ENCODE peak calls at places on chromosomes 11 and 22, in four cellular contexts. L is ovary, D is tibial nerve, K is body of pancreas. R is an unnamed sample.
A peak's percentile ranks its signal among the peaks of the same experiment; 100 is the strongest.

GRCh38 chr11:99693941-99694492 is 673.3 kb downstream of the CNTN5 start:
- DNase-seq in L (no peak), D (no peak), K (no peak), R (no peak)

GRCh38 chr22:47392054-47392347 is 629.6 kb downstream of the TBC1D22A start:
- DNase-seq in L (no peak), D (no peak), K (no peak), R (no peak)

GRCh38 chr22:19799322-19800190 is 39.0 kb downstream of the TBX1 start:
- DNase-seq in L (no peak), D (peak; percentile 80), K (no peak), R (peak; percentile 33)

GRCh38 chr11:133343951-133344350 is 188.3 kb downstream of the OPCML start:
- DNase-seq in L (no peak), D (no peak), K (no peak), R (no peak)

GRCh38 chr11:1733009-1733715 is 17.2 kb downstream of the IFITM10 start:
- DNase-seq in L (no peak), D (no peak), K (no peak), R (no peak)

GRCh38 chr11:62353841-62354240 is 16.6 kb downstream of the ASRGL1 start:
- DNase-seq in L (no peak), D (no peak), K (peak; percentile 25), R (no peak)

GRCh38 chr11:10385696-10386095 is 69.4 kb upstream of the AMPD3 start:
- DNase-seq in L (peak; percentile 65), D (peak; percentile 57), K (peak; percentile 34), R (no peak)

GRCh38 chr11:134445601-134446325 is 33.7 kb upstream of the B3GAT1 start:
- DNase-seq in L (no peak), D (no peak), K (no peak), R (no peak)

GRCh38 chr11:114058871-114059277 is 637 bp upstream of the ZBTB16 start:
- DNase-seq in L (no peak), D (no peak), K (peak; percentile 49), R (no peak)

GRCh38 chr22:43293661-43294392 is 49.3 kb downstream of the SCUBE1 start:
- DNase-seq in L (peak; percentile 81), D (peak; percentile 72), K (no peak), R (peak; percentile 86)

GRCh38 chr11:23711981-23712380 is 784.9 kb upstream of the LUZP2 start:
- DNase-seq in L (no peak), D (no peak), K (no peak), R (no peak)

GRCh38 chr11:126512741-126513715 is 157.5 kb downstream of the ST3GAL4 start:
- DNase-seq in L (no peak), D (no peak), K (no peak), R (no peak)

GRCh38 chr11:8870461-8871282 is 40.3 kb upstream of the AKIP1 start:
- DNase-seq in L (peak; percentile 70), D (peak; percentile 48), K (peak; percentile 63), R (no peak)

GRCh38 chr11:120632579-120632978 is 121.0 kb downstream of the GRIK4 start:
- DNase-seq in L (no peak), D (no peak), K (no peak), R (no peak)

GRCh38 chr11:30991802-30992512 is 377.6 kb downstream of the DCDC1 start:
- DNase-seq in L (no peak), D (no peak), K (no peak), R (no peak)

GRCh38 chr22:23230348-23231068 is 50.2 kb downstream of the BCR start:
- DNase-seq in L (no peak), D (no peak), K (no peak), R (no peak)

GRCh38 chr22:20652582-20652981 is 121.3 kb upstream of the SERPIND1 start:
- DNase-seq in L (no peak), D (no peak), K (no peak), R (no peak)

GRCh38 chr22:23288301-23289129 is 108.2 kb downstream of the BCR start:
- DNase-seq in L (no peak), D (no peak), K (no peak), R (no peak)

GRCh38 chr11:44469412-44469811 is 96.1 kb upstream of the CD82 start:
- DNase-seq in L (no peak), D (no peak), K (no peak), R (no peak)

GRCh38 chr11:103536335-103536722 is 427.1 kb downstream of the DYNC2H1 start:
- DNase-seq in L (no peak), D (no peak), K (no peak), R (no peak)

GRCh38 chr11:43825217-43825816 is 55.3 kb upstream of the ALKBH3 start:
- DNase-seq in L (no peak), D (peak; percentile 25), K (peak; percentile 14), R (no peak)

GRCh38 chr22:42601879-42602465 is 12.7 kb downstream of the POLDIP3 start:
- DNase-seq in L (no peak), D (no peak), K (no peak), R (no peak)

GRCh38 chr11:2321311-2321683 is 19.5 kb downstream of the TSPAN32 start:
- DNase-seq in L (no peak), D (no peak), K (no peak), R (peak; percentile 5)

GRCh38 chr22:38271927-38272372 is 860 bp downstream of the TMEM184B start:
- DNase-seq in L (peak; percentile 53), D (no peak), K (peak; percentile 77), R (peak; percentile 63)

GRCh38 chr11:111448420-111448819 is 63.8 kb downstream of the BTG4 start:
- DNase-seq in L (no peak), D (no peak), K (no peak), R (no peak)

GRCh38 chr11:95302211-95302610 is 71.2 kb upstream of the SESN3 start:
- DNase-seq in L (no peak), D (no peak), K (no peak), R (no peak)

GRCh38 chr11:83069441-83070043 is 2.2 kb downstream of the RAB30 start:
- DNase-seq in L (no peak), D (no peak), K (no peak), R (no peak)

GRCh38 chr11:104091281-104092071 is 55.0 kb downstream of the DDI1 start:
- DNase-seq in L (no peak), D (no peak), K (no peak), R (no peak)

GRCh38 chr11:110829873-110830272 is 117.6 kb upstream of the ARHGAP20 start:
- DNase-seq in L (no peak), D (no peak), K (no peak), R (no peak)

GRCh38 chr11:74005721-74006517 is 3.0 kb downstream of the UCP3 start:
- DNase-seq in L (no peak), D (no peak), K (no peak), R (no peak)

GRCh38 chr11:71204748-71205664 is 47.4 kb downstream of the SHANK2 start:
- DNase-seq in L (no peak), D (no peak), K (no peak), R (no peak)

GRCh38 chr22:49751968-49752597 is 75.6 kb downstream of the BRD1 start:
- DNase-seq in L (no peak), D (no peak), K (no peak), R (no peak)

GRCh38 chr11:100863080-100863581 is 176.0 kb downstream of the ARHGAP42 start:
- DNase-seq in L (no peak), D (peak; percentile 21), K (peak; percentile 14), R (no peak)

GRCh38 chr11:110463153-110463552 is 33.4 kb downstream of the FDX1 start:
- DNase-seq in L (peak; percentile 51), D (peak; percentile 55), K (no peak), R (no peak)

GRCh38 chr11:134418119-134418840 is 6.2 kb upstream of the B3GAT1 start:
- DNase-seq in L (no peak), D (no peak), K (no peak), R (no peak)

GRCh38 chr11:70104419-70104818 is 26.3 kb downstream of the ANO1 start:
- DNase-seq in L (no peak), D (no peak), K (no peak), R (no peak)

DNA sequence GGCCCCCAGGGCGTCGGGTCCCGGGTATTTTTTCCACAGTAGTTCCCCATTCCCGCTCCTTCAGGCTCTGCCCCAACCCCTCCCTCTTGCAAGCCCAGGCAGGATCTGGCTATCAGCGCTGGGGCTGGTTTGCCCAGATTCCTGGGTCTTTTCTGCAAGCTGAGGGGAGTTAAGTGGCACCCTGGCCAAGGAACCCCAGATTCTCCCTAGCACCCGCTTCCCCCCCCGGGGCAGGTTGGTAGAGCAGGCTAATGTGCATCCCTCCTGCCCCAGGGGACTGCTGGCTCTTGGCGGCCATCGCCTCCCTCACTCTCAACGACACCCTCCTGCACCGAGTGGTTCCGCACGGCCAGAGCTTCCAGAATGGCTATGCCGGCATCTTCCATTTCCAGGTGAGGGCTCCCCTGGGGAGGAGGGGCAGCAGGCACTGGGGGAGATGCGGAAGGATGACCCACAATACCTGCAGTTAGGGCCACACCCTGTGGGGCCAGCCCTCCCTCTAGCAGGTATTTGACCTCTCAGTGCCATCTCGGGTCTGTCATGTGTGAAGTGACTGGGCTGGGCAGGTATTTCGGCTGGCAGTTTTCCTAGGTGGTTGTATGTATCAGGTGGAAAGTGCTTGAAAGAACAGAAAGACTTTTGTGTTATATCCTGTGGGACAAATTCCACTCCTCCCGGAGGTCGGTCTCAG is 1.6 kb downstream of the CAPN1 start:
- DNase-seq in L (peak; percentile 19), D (no peak), K (peak; percentile 77), R (peak; percentile 90)
- TF ChIP-seq POLR2A in L (no peak), D (no peak), K (peak; percentile 65), R (no peak)

GRCh38 chr22:27108425-27109114 is 451.2 kb downstream of the MIAT start:
- DNase-seq in L (peak; percentile 84), D (peak; percentile 71), K (peak; percentile 63), R (peak; percentile 60)
- H3K27ac ChIP-seq in L (peak overlapping the region; percentile 49), D (peak overlapping the region; percentile 79), K (peak overlapping the region; percentile 52), R (peak overlapping the region; percentile 52)

DNA sequence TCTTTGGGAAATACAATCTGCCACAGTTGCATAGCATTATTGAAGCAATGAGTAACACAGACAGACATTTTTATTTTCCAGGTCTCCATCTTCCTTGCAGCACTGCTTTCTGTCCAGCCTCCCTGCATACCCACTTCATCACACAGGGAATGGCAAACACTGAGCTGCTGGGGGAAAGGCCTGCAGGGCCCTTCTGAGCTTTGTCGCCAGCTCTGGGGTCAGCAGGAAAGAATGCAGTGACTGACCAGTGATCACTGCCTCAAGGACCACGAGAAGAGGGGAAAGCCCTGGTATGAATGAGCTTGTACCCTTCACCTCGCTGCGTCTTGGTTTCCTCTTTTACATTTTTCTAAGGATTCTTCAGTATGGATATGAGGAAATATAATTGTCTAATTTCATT is 21.3 kb upstream of the MICAL2 start:
- DNase-seq in L (no peak), D (no peak), K (no peak), R (no peak)
- H3K4me1 ChIP-seq in L (peaks cover 5% of the 10 kb centered on the region), D (peaks cover 55% of the 10 kb centered on the region), K (no peaks in the 10 kb centered on the region), R (peaks cover 10% of the 10 kb centered on the region)

GRCh38 chr11:33358150-33358831 is 101.1 kb downstream of the HIPK3 start:
- DNase-seq in L (no peak), D (no peak), K (no peak), R (no peak)
- TF ChIP-seq POLR2A in L (no peak), D (no peak), K (no peak), R (no peak)

DNA sequence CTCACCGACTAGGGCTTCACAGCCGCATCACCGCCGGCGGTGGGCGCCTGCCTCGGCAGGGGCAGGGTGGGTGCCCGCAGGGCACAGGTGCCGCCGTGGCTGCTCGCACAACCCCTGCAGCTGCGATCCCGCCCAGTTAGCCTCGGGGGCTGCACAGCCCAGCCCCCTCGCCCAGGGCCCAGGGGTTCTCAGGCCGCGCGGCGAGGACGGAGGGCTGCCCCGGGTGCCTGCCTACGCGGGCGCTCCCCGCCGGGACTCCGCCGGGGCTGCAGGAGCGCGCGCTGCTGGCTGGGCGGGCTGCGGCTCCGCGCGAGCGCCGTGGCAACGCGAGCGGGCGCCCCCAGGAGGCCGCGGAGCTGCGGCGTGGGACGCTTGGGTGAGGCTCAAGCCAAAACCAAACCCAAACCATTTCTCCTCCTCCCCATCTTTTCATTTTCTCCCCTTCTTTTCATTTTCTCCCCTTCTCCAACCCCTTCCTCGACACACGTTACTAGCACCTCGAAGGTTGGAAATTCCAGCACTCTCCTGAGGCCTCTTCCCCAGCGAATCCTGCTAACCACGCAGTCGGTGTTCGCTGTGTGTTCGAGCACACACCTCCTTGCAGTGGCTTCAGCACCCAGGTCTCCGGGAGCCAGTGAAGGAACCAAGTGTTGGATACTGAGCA is at the start of gene MICAL3:
- DNase-seq in L (peak; percentile 59), D (peak; percentile 17), K (peak; percentile 66), R (peak; percentile 61)
- H3K27ac ChIP-seq in L (peak within 1 kb of the TSS; percentile 73), D (peak within 1 kb of the TSS; percentile 87), K (peak within 1 kb of the TSS; percentile 67), R (peak within 1 kb of the TSS; percentile 70)